ENCODE peak calls at places on chromosomes 3 and 15, in seven cellular contexts. U, T, L, F, M, R and O are unnamed samples.

GRCh38 chr3:149809694-149810093 is 3.3 kb upstream of the RNF13 start:
- DNase-seq in U (no peak), T (no peak), L (no peak), F (no peak), M (no peak), R (no peak), O (no peak)

GRCh38 chr15:46280753-46281521 is 646.1 kb downstream of the SQOR start:
- DNase-seq in U (peak), T (no peak), L (peak), F (peak), M (no peak), R (no peak), O (peak)

GRCh38 chr3:58487140-58487886 is 4.6 kb upstream of the KCTD6 start:
- DNase-seq in U (peak), T (no peak), L (no peak), F (peak), M (peak), R (no peak), O (no peak)

GRCh38 chr15:83926116-83926515 is 272.2 kb downstream of the ADAMTSL3 start:
- DNase-seq in U (no peak), T (no peak), L (no peak), F (no peak), M (no peak), R (no peak), O (no peak)

GRCh38 chr3:134904333-134904771 is 109.3 kb downstream of the EPHB1 start:
- DNase-seq in U (no peak), T (no peak), L (no peak), F (no peak), M (no peak), R (no peak), O (no peak)

GRCh38 chr15:89776274-89777072 is at the start of gene MESP2:
- DNase-seq in U (peak), T (peak), L (peak), F (peak), M (peak), R (no peak), O (peak)

GRCh38 chr15:81410318-81410753 is 36.3 kb upstream of the TMC3 start:
- DNase-seq in U (peak), T (peak), L (peak), F (no peak), M (no peak), R (peak), O (peak)

GRCh38 chr3:39443530-39443929 is 23.9 kb upstream of the MOBP start:
- DNase-seq in U (no peak), T (no peak), L (no peak), F (no peak), M (no peak), R (no peak), O (no peak)

GRCh38 chr3:82011336-82011735 is 249.9 kb upstream of the GBE1 start:
- DNase-seq in U (no peak), T (no peak), L (no peak), F (no peak), M (no peak), R (no peak), O (no peak)

GRCh38 chr15:34325368-34325767 is 12.2 kb downstream of the SLC12A6 start:
- DNase-seq in U (no peak), T (no peak), L (no peak), F (no peak), M (no peak), R (no peak), O (no peak)

GRCh38 chr3:64687781-64688515 is at the start of gene ADAMTS9:
- DNase-seq in U (no peak), T (peak), L (no peak), F (peak), M (peak), R (no peak), O (peak)

GRCh38 chr3:105867690-105868449 is 942 bp downstream of the CBLB start:
- DNase-seq in U (no peak), T (no peak), L (no peak), F (no peak), M (no peak), R (no peak), O (no peak)

GRCh38 chr15:64558460-64559179 is 98.2 kb downstream of the ZNF609 start:
- DNase-seq in U (no peak), T (no peak), L (no peak), F (no peak), M (no peak), R (peak), O (no peak)

GRCh38 chr3:35950045-35950444 is 310.7 kb downstream of the ARPP21 start:
- DNase-seq in U (no peak), T (no peak), L (no peak), F (no peak), M (no peak), R (no peak), O (no peak)

GRCh38 chr3:161694682-161695586 is 198.3 kb downstream of the OTOL1 start:
- DNase-seq in U (no peak), T (no peak), L (no peak), F (no peak), M (no peak), R (no peak), O (no peak)

GRCh38 chr15:78223396-78224023 is 10.9 kb downstream of the ACSBG1 start:
- DNase-seq in U (no peak), T (no peak), L (no peak), F (no peak), M (no peak), R (no peak), O (no peak)

GRCh38 chr3:144816366-144816765 is 844.7 kb downstream of the DIPK2A start:
- DNase-seq in U (no peak), T (no peak), L (no peak), F (no peak), M (no peak), R (no peak), O (no peak)

GRCh38 chr3:184315506-184315867 is 1.1 kb downstream of the EIF4G1 start:
- DNase-seq in U (peak), T (no peak), L (peak), F (no peak), M (no peak), R (no peak), O (no peak)

GRCh38 chr3:184315871-184316661 is 1.7 kb downstream of the EIF4G1 start:
- DNase-seq in U (no peak), T (no peak), L (no peak), F (no peak), M (no peak), R (no peak), O (peak)

GRCh38 chr3:184314700-184315505 is 497 bp downstream of the EIF4G1 start:
- DNase-seq in U (peak), T (peak), L (peak), F (peak), M (peak), R (no peak), O (peak)

GRCh38 chr3:184316792-184317191 is 2.4 kb downstream of the EIF4G1 start:
- DNase-seq in U (no peak), T (no peak), L (no peak), F (no peak), M (no peak), R (no peak), O (no peak)

DNA sequence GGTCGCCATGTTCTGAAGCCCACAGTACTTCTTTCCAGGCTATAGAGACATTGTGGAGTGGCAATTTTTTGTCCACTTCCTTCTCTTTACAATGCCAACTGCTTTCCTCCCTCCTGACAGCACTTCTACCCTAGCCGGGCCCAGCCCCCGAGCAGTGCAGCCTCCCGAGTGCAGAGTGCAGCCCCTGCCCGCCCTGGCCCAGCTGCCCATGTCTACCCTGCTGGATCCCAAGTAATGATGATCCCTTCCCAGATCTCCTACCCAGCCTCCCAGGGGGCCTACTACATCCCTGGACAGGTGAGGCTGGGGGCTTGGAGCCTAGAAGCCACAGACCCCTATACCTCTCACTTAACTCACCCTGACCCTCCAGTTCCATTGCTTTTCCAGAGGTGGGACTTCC is 2.8 kb downstream of the EIF4G1 start:
- DNase-seq in U (no peak), T (no peak), L (no peak), F (no peak), M (no peak), R (no peak), O (no peak)
- H3K4me3 ChIP-seq in U (peak), T (no peak), L (peak), F (no peak), M (peak), R (peak), O (no peak)

DNA sequence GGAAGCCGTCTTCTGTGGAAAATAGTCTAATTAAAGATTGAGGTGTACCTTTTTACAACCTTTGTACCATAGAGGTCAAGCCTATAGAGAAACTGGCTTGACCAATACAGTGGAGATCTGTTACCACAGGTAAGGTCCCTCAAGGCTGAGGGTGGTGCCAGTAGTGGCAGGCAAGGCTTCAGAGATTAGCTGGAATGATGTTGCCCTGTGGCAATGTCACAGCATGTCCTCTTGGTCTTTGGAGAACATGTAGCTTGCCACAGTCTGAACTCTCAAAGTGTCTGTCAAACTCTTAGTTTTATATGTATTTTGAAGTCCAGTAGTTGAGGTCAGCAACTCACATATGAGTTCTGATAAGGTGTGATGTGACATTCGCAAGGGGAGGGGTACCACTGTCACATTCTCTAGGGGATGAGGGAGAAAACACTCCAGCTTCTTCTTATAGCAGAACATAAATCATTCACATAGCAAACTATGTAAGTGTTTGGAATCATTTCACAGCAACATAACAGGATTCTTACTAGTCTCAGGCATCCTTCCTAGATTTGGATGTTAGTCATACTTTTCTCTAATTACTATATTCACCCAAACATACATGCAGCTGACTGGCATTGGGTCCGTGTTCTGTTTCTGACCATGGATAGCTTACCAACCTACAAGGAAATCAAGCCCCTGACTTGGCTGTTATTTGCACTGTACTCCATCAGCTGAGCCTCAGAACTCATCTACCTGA is 173.6 kb downstream of the UBE2E2 start:
- DNase-seq in U (no peak), T (no peak), L (no peak), F (no peak), M (no peak), R (no peak), O (no peak)
- H3K4me3 ChIP-seq in U (no peak), T (no peak), L (no peak), F (no peak), M (no peak), R (no peak), O (no peak)

GRCh38 chr3:132317229-132317948 is at the start of gene ACP3:
- DNase-seq in U (peak), T (no peak), L (no peak), F (peak), M (peak), R (peak), O (peak)
- H3K4me3 ChIP-seq in U (peak), T (peak), L (no peak), F (no peak), M (peak), R (no peak), O (no peak)

DNA sequence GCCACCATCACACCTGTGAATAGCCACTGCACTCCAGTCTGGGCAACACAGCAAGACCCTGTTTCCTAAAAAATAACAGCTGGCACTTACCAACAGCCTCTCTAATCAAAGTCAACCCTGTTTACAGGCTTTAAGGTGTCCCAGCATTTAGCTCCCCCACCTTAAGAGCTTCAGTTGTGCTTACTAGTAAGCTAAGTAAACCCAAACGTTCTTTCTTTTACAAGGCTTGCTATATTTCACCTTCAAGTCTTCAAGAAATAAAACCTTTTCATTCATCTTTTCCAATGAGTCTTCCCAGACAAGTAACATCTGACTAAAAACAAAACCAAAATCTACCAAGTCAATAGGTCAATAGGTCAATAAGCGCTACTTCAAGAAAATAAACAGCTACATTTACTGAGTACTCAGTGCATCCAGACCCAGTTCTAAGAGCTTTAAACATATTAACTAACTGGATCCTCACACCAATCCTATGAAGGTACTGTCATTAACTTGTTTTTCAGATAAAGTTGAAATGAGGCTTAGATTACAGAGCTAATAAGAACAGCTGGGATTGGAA is 62.4 kb downstream of the PBRM1 start:
- DNase-seq in U (no peak), T (no peak), L (no peak), F (no peak), M (no peak), R (no peak), O (no peak)
- H3K4me3 ChIP-seq in U (no peak), T (no peak), L (no peak), F (no peak), M (no peak), R (no peak), O (no peak)

DNA sequence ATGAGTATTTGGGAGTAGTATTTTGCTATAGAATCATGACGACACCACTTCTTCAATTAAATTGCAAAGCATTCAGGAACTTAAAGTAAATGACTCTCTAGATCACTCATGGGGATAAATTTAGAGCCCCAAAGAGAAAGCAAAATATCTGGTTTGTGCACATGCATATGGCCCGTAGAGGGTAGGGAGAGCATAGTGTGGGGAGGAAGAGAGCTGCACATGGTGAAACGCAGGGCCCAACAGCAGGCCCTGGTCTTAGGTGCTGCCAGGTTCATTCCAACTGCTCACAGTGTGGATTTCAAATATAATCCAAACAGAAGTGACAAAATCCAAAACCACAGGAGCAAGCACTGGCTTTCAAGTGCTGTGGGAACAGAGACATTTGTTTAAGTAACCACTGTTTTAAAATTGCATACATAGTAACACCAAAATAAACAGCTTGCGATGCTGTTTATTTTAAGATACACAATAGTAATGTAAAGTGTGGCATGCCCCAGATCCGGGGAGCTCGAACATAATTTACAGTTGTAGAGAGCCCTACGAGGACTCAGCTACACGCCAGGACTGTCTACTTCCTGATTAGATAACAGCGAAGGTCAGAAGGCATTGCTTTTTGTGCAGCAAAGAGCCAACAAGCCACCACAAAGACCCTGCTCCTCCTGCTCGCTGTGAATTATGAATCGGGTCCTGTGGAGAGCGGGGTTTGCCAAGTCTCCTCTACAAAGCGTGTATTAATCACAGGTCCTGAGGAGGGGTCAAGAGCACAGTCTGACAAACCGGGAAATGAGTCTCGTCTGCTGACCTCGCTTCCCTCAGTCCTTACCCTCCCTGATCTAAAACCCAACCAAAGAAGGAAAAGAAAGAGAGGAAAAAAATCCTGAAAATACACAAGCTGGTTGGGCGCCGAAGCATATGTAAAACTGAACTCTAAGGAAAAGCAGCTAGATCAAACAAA is 80.6 kb downstream of the MEIS2 start:
- DNase-seq in U (no peak), T (no peak), L (no peak), F (peak), M (peak), R (no peak), O (peak)
- H3K4me3 ChIP-seq in U (no peak), T (no peak), L (no peak), F (no peak), M (peak), R (no peak), O (no peak)

DNA sequence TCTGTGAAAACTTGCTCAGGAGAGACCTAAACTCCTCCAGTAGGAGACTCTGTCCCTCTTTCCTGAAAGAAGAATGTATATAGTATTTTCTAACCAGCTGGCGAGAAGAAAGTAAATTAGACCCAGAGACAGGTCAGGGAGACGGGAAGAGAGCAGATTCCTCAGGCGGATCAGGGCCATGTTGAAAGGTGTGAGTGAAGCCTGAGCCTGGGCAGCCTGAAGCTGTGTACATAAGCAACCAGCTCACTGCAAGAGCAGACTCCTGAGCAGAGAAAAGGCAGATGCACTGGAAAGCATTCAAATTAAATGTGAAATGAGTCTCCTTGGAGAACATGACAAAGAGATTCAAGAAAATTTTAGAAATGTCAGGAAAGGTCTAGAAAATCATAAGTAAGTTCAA is 165.8 kb downstream of the GOLIM4 start:
- DNase-seq in U (no peak), T (no peak), L (no peak), F (no peak), M (no peak), R (no peak), O (no peak)
- H3K4me3 ChIP-seq in U (no peak), T (no peak), L (no peak), F (no peak), M (no peak), R (no peak), O (no peak)

DNA sequence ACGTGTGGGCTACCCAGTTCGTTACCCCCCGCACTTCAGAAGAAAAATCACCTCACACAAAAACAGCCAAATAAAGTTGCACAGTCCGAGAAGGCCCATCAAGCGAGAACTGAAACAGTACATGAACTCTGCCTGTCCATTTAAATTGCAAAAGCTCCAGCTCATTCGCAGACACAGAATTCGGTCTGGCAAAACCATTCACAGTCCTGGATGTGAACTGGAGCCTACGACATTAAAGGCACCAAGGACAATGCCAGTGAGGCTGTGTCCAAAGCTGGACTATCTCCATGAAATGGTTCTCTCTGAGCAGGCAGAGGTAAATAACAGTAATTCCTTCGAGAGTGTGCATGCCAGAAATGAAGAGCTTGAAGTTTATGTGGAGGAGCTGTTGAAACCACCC is 261.3 kb upstream of the ICE2 start:
- DNase-seq in U (no peak), T (no peak), L (no peak), F (no peak), M (no peak), R (no peak), O (no peak)
- H3K4me3 ChIP-seq in U (no peak), T (no peak), L (no peak), F (no peak), M (no peak), R (no peak), O (no peak)

GRCh38 chr15:95497681-95498080 is 832.8 kb upstream of the NR2F2 start:
- DNase-seq in U (no peak), T (no peak), L (no peak), F (no peak), M (no peak), R (no peak), O (no peak)
- H3K4me3 ChIP-seq in U (no peak), T (no peak), L (no peak), F (no peak), M (no peak), R (no peak), O (no peak)

DNA sequence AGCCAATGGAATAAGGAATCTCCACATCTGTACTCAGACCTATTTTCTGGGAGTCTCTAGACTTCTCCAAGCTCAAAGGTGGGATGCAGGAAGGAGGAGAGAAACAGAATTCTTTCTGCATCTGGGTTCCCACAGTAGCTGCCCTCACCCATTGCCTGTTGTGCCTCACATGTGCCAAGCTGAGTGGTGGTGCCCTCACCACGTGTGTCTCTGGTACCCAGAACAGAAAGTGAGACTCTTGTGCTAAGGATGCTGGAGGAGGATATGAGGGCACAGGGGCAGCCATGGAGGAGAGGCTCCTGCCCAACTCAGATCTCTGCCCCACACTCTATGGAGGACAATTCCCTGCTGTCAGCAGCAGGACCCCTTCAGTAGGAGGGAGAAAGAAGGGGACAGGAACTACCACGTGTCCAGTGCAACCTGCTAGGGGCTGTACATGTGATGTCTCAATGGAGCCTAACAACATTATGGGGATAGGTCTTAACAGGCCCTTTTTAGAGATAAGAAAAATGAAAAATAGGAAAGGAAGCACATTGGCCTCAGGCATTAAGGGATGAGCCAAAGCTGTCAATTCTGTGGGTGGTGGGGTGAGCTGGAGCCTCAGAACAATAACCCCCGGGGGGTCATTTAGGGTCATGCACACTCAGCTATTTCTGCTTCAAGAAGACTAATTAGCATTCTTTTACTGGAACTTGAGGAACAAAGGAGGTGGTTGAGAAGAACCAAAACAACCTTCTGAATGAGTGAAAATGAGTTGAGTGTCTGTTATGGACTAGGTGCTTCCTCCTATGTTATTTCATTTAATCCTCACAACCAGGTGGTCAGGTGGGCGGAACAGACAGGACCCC is 16.3 kb upstream of the NOX5 start:
- DNase-seq in U (no peak), T (no peak), L (no peak), F (no peak), M (no peak), R (no peak), O (no peak)
- H3K4me3 ChIP-seq in U (no peak), T (no peak), L (no peak), F (no peak), M (no peak), R (no peak), O (no peak)